ENCODE peak calls at places on chromosomes 16 and 17, in five cellular contexts. O is CD8-positive, alpha-beta T cell; B is left lung; D is tibial artery; Z is adrenal gland. H is an unnamed sample. For H3K36me3, the result is how much of the 10 kb centered on the place peaks cover.

GRCh38 chr16:21001262-21001661 is 100.7 kb downstream of the LYRM1 start:
- DNase-seq in B (no peak), Z (peak), O (no peak), D (no peak), H (no peak)

GRCh38 chr17:73400915-73401545 is 89.2 kb upstream of the CDC42EP4 start:
- DNase-seq in B (no peak), D (no peak), O (no peak), Z (no peak), H (no peak)

GRCh38 chr16:15933781-15934180 is 15.6 kb upstream of the ABCC1 start:
- DNase-seq in D (no peak), B (no peak), O (no peak), Z (no peak), H (no peak)

GRCh38 chr16:73000020-73000906 is 47.7 kb downstream of the ZFHX3 start:
- DNase-seq in B (peak), Z (no peak), D (peak), O (no peak), H (no peak)

GRCh38 chr17:77110006-77110374 is 30.8 kb upstream of the SEC14L1 start:
- DNase-seq in O (no peak), B (no peak), D (no peak), Z (no peak), H (peak)

GRCh38 chr16:381788-382717 is at the start of gene PGAP6:
- DNase-seq in D (peak), Z (peak), B (no peak), O (peak), H (peak)

GRCh38 chr17:10117581-10118001 is 80.8 kb downstream of the GAS7 start:
- DNase-seq in B (peak), D (peak), O (peak), Z (peak), H (no peak)

GRCh38 chr17:31610301-31610910 is 218.9 kb downstream of the RAB11FIP4 start:
- DNase-seq in B (no peak), D (no peak), O (no peak), Z (no peak), H (no peak)

GRCh38 chr16:86594712-86595111 is 16.4 kb downstream of the FOXL1 start:
- DNase-seq in O (no peak), B (no peak), D (peak), Z (no peak), H (no peak)

GRCh38 chr17:8002646-8003593 is 505 bp downstream of the GUCY2D start:
- DNase-seq in D (no peak), O (no peak), Z (no peak), B (no peak), H (no peak)

GRCh38 chr16:69474447-69474846 is 50.0 kb downstream of the CYB5B start:
- DNase-seq in O (no peak), Z (no peak), B (no peak), D (no peak), H (no peak)

GRCh38 chr17:64682261-64683181 is 20.4 kb upstream of the SMURF2 start:
- DNase-seq in Z (no peak), B (no peak), O (no peak), D (no peak), H (no peak)

GRCh38 chr16:85205747-85206471 is 93.6 kb upstream of the CIBAR2 start:
- DNase-seq in B (no peak), O (no peak), Z (peak), D (no peak), H (no peak)

GRCh38 chr17:63250830-63251229 is 195.3 kb downstream of the CYB561 start:
- DNase-seq in Z (no peak), D (no peak), O (no peak), B (no peak), H (no peak)

GRCh38 chr17:10767237-10767636 is 36.7 kb downstream of the TMEM238L start:
- DNase-seq in O (no peak), B (no peak), D (peak), Z (no peak), H (no peak)

GRCh38 chr17:81528651-81529436 is 667 bp downstream of the FSCN2 start:
- DNase-seq in Z (no peak), B (no peak), O (no peak), D (no peak), H (no peak)

GRCh38 chr17:17001874-17002520 is 30.1 kb upstream of the TNFRSF13B start:
- DNase-seq in B (peak), Z (peak), D (peak), O (peak), H (peak)

GRCh38 chr16:51276335-51276734 is 125.3 kb upstream of the SALL1 start:
- DNase-seq in O (no peak), B (no peak), Z (no peak), D (no peak), H (no peak)

GRCh38 chr16:68083861-68084503 is 1.2 kb upstream of the NFATC3 start:
- DNase-seq in D (no peak), B (peak), Z (no peak), O (no peak), H (no peak)

GRCh38 chr17:3964203-3965122 is at the start of gene ATP2A3:
- DNase-seq in Z (no peak), D (no peak), B (no peak), O (peak), H (peak)

GRCh38 chr17:28178800-28179199 is 136.3 kb downstream of the NLK start:
- DNase-seq in O (no peak), Z (no peak), B (no peak), D (no peak), H (no peak)

GRCh38 chr16:8660841-8661301 is 13.5 kb upstream of the ABAT start:
- DNase-seq in D (peak), Z (peak), O (no peak), B (peak), H (peak)

GRCh38 chr16:31451681-31452351 is 7.5 kb upstream of the ARMC5 start:
- DNase-seq in D (peak), B (no peak), Z (peak), O (no peak), H (no peak)

GRCh38 chr17:27153005-27153404 is 140.9 kb upstream of the WSB1 start:
- DNase-seq in Z (no peak), B (no peak), O (no peak), D (no peak), H (no peak)

GRCh38 chr17:73645050-73645871 is 1.0 kb upstream of the SDK2 start:
- DNase-seq in O (peak), Z (no peak), B (no peak), D (no peak), H (no peak)

GRCh38 chr16:29784901-29785500 is 5.5 kb upstream of the KIF22 start:
- DNase-seq in Z (peak), O (peak), D (peak), B (peak), H (peak)

GRCh38 chr17:39306028-39306427 is 80.3 kb upstream of the STAC2 start:
- DNase-seq in D (no peak), Z (no peak), O (no peak), B (no peak), H (peak)

GRCh38 chr17:5872831-5873230 is 197.3 kb upstream of the WSCD1 start:
- DNase-seq in Z (no peak), D (no peak), O (no peak), B (no peak), H (no peak)

GRCh38 chr16:68345958-68346635 is 35.3 kb downstream of the PRMT7 start:
- DNase-seq in O (no peak), B (no peak), Z (no peak), D (no peak), H (no peak)

GRCh38 chr17:8726951-8727555 is 17.6 kb downstream of the CCDC42 start:
- DNase-seq in Z (peak), B (no peak), O (no peak), D (peak), H (no peak)

GRCh38 chr17:75635610-75636202 is 2.5 kb downstream of the SMIM5 start:
- DNase-seq in Z (no peak), D (no peak), O (no peak), B (no peak), H (no peak)

GRCh38 chr16:60905806-60906205 is 1130.4 kb downstream of the CDH8 start:
- DNase-seq in Z (no peak), B (no peak), D (no peak), O (no peak), H (no peak)

GRCh38 chr17:57993471-57994365 is 5.7 kb upstream of the VEZF1 start:
- DNase-seq in B (no peak), D (no peak), O (no peak), Z (no peak), H (no peak)

GRCh38 chr16:66569131-66569530 is 2.9 kb downstream of the CMTM1 start:
- DNase-seq in Z (no peak), O (no peak), B (no peak), D (no peak), H (no peak)

GRCh38 chr17:38613981-38614779 is 8.4 kb upstream of the SRCIN1 start:
- DNase-seq in B (no peak), O (no peak), D (peak), Z (no peak), H (no peak)

GRCh38 chr16:84545114-84545737 is 40.8 kb upstream of the MEAK7 start:
- DNase-seq in B (no peak), Z (no peak), D (no peak), O (no peak), H (no peak)

GRCh38 chr17:1906622-1907021 is 76.8 kb downstream of the RPA1 start:
- DNase-seq in B (no peak), O (no peak), Z (no peak), D (no peak), H (no peak)

GRCh38 chr16:7938175-7938574 is 605.5 kb downstream of the RBFOX1 start:
- DNase-seq in Z (no peak), O (no peak), B (no peak), D (no peak), H (no peak)

GRCh38 chr16:57723170-57723569 is 12.4 kb upstream of the KATNB1 start:
- DNase-seq in B (no peak), Z (peak), O (no peak), D (no peak), H (no peak)

GRCh38 chr17:70621593-70621992 is 452.3 kb downstream of the KCNJ2 start:
- DNase-seq in O (no peak), D (no peak), Z (no peak), B (no peak), H (no peak)

GRCh38 chr17:70624208-70624607 is 454.9 kb downstream of the KCNJ2 start:
- DNase-seq in Z (peak), O (no peak), D (no peak), B (peak), H (no peak)

GRCh38 chr17:70622382-70623260 is 453.3 kb downstream of the KCNJ2 start:
- DNase-seq in D (no peak), O (no peak), B (peak), Z (no peak), H (no peak)
- TF ChIP-seq CTCF in D (no peak), O (no peak), B (peak), Z (peak), H (peak)

DNA sequence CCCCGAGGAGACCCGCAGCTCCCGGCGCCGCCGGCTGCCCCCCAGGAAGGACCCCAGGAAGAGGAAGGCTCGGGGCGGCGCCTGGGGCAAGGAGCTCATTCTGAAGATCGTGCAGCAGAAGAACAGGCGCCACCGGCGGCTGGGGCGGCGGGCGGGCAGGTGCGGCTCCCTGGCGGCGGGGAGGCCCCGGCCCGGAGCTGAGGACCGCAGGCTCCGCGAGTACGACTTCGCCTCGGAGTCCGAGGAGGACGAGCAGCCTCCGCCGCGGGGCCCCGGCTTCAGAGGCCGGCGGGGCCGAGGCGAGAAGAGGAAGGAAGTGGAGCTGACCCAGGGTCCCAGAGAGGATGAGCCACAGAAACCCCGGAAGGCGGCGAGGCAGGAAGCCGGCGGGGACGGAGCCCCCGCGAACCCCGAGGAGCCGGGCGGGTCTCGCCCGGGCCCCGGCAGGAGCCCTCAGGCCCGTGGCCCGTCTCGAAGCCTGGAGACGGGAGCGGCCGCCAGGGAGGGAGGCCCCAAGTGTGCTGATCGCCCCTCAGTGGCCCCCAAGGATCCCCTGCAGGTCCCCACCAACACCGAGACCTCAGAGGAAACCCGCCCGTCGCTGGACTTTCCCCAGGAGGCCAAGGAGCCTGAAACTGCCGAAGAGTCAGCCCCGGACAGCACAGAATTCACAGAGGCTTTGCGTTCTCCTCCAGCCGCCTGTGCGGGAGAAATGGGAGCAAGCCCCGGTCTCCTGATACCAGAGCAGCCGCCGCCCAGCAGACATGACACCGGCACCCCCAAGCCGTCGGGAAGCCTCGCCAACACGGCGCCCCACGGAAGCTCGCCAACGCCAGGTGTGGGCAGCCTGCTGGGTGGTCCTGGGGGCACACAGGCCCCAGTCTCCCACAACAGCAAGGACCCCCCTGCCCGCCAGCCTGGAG is 22.3 kb upstream of the ZFPM1 start:
- DNase-seq in O (peak), D (no peak), Z (peak), B (no peak), H (peak)
- H3K4me3 ChIP-seq in O (peak), D (peak), Z (peak), B (peak), H (peak)

GRCh38 chr17:50745631-50746030 is 21.7 kb downstream of the ANKRD40CL start:
- DNase-seq in Z (no peak), O (no peak), D (no peak), B (no peak), H (no peak)

GRCh38 chr17:50754521-50754920 is 12.8 kb downstream of the ANKRD40CL start:
- DNase-seq in D (no peak), Z (no peak), B (no peak), O (no peak), H (no peak)

DNA sequence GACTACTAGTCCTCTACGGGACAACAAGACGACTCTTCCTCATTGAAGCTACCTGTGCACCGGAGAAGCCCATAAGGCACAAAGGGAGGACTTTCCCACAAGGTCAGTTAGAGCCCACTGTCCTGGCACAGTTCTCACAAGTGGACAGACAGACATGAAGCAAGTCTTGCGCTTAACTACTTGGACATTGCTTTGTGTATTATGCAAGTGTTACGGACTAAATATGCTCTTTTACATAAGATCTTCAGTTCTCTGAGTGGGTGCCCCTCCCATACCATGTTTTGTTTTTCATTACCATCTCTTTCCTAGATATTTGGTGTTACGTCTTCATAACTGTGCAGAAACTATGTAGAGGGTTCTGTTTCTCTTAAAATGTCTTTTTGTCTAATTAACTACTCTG is 18.1 kb downstream of the ANKRD40CL start:
- DNase-seq in O (no peak), B (no peak), Z (no peak), D (no peak), H (no peak)
- H3K36me3 ChIP-seq in O (half or more), B (half or more), Z (half or more), D (half or more), H (under half)

GRCh38 chr16:76106647-76107046 is 170.6 kb upstream of the CNTNAP4 start:
- DNase-seq in O (no peak), Z (no peak), B (no peak), D (no peak), H (no peak)
- TF ChIP-seq CTCF in O (no peak), Z (no peak), B (no peak), D (no peak), H (no peak)

GRCh38 chr17:48612854-48613691 is 2.0 kb downstream of the HOXB8 start:
- DNase-seq in B (no peak), Z (peak), O (no peak), D (no peak), H (no peak)
- H3K4me3 ChIP-seq in B (peak), Z (peak), O (peak), D (peak), H (peak)

GRCh38 chr16:56512025-56512424 is 7.8 kb downstream of the BBS2 start:
- DNase-seq in D (no peak), B (no peak), O (no peak), Z (no peak), H (no peak)
- H3K36me3 ChIP-seq in D (under half), B (under half), O (under half), Z (under half), H (under half)